ENCODE peak calls at places on chromosomes 16 and 17, in six cellular contexts. I is effector CD4-positive, alpha-beta T cell; L is stimulated activated CD4-positive, alpha-beta T cell treated with anti-CD3 and anti-CD28 coated beads, Interleukin-15, amount 100 ng/mL, for 24 hours; A is breast epithelium; R is NCI-H2107; T is AG10803. E is an unnamed sample.

GRCh38 chr17:50059759-50060273 is 3.9 kb downstream of the ITGA3 start:
- DNase-seq in I (no peak), L (no peak), A (no peak), R (no peak), T (no peak), E (no peak)

GRCh38 chr16:25966172-25967097 is 274.7 kb downstream of the HS3ST4 start:
- DNase-seq in I (no peak), L (peak), A (no peak), R (no peak), T (no peak), E (no peak)

GRCh38 chr16:23786964-23787571 is 32.2 kb downstream of the CHP2 start:
- DNase-seq in I (no peak), L (no peak), A (no peak), R (no peak), T (no peak), E (no peak)

GRCh38 chr17:77323413-77324171 is 182.8 kb downstream of the SEC14L1 start:
- DNase-seq in I (no peak), L (peak), A (peak), R (no peak), T (peak), E (peak)

GRCh38 chr16:53826658-53827057 is 122.7 kb downstream of the FTO start:
- DNase-seq in I (no peak), L (no peak), A (no peak), R (no peak), T (no peak), E (no peak)

GRCh38 chr17:54932711-54933110 is 32.1 kb downstream of the TOM1L1 start:
- DNase-seq in I (no peak), L (no peak), A (no peak), R (no peak), T (no peak), E (no peak)

GRCh38 chr17:38980455-38981217 is 13.4 kb upstream of the FBXO47 start:
- DNase-seq in I (no peak), L (no peak), A (no peak), R (no peak), T (peak), E (no peak)

GRCh38 chr17:5391678-5392077 is 27.8 kb downstream of the NUP88 start:
- DNase-seq in I (no peak), L (no peak), A (no peak), R (no peak), T (no peak), E (no peak)

GRCh38 chr16:68643847-68644246 is 1.3 kb upstream of the CDH3 start:
- DNase-seq in I (no peak), L (no peak), A (no peak), R (no peak), T (no peak), E (no peak)

GRCh38 chr16:60041671-60042070 is 1307.6 kb upstream of the GOT2 start:
- DNase-seq in I (no peak), L (no peak), A (no peak), R (no peak), T (no peak), E (no peak)

GRCh38 chr17:28253663-28254062 is 65.3 kb upstream of the TMEM97 start:
- DNase-seq in I (no peak), L (no peak), A (no peak), R (no peak), T (no peak), E (no peak)

GRCh38 chr17:74271281-74271680 is 2.8 kb upstream of the DNAI2 start:
- DNase-seq in I (no peak), L (no peak), A (no peak), R (no peak), T (no peak), E (no peak)

GRCh38 chr17:79570653-79571052 is 40.2 kb downstream of the RBFOX3 start:
- DNase-seq in I (no peak), L (no peak), A (no peak), R (no peak), T (no peak), E (no peak)

GRCh38 chr16:16031401-16031800 is 82.0 kb downstream of the ABCC1 start:
- DNase-seq in I (no peak), L (no peak), A (no peak), R (no peak), T (no peak), E (no peak)

GRCh38 chr17:80870401-80870800 is 121.2 kb upstream of the CHMP6 start:
- DNase-seq in I (no peak), L (peak), A (no peak), R (no peak), T (no peak), E (no peak)

GRCh38 chr17:45432405-45433113 is at the start of gene ARHGAP27:
- DNase-seq in I (no peak), L (peak), A (no peak), R (no peak), T (no peak), E (peak)

GRCh38 chr16:46911038-46911437 is 26.9 kb downstream of the GPT2 start:
- DNase-seq in I (no peak), L (no peak), A (no peak), R (no peak), T (no peak), E (no peak)

GRCh38 chr16:11835891-11836652 is 15.3 kb downstream of the RSL1D1 start:
- DNase-seq in I (no peak), L (no peak), A (no peak), R (no peak), T (peak), E (no peak)

GRCh38 chr17:50397111-50397918 is at the start of gene LRRC59:
- DNase-seq in I (peak), L (peak), A (peak), R (peak), T (peak), E (peak)

GRCh38 chr16:11047057-11047456 is 102.7 kb downstream of the CLEC16A start:
- DNase-seq in I (no peak), L (no peak), A (no peak), R (no peak), T (peak), E (no peak)

GRCh38 chr17:81401727-81402529 is 6.7 kb downstream of the BAHCC1 start:
- DNase-seq in I (no peak), L (no peak), A (no peak), R (no peak), T (peak), E (no peak)

GRCh38 chr17:73348018-73348823 is 36.4 kb upstream of the CDC42EP4 start:
- DNase-seq in I (no peak), L (no peak), A (no peak), R (no peak), T (no peak), E (no peak)

GRCh38 chr17:11296994-11297393 is 56.0 kb downstream of the SHISA6 start:
- DNase-seq in I (no peak), L (no peak), A (no peak), R (no peak), T (no peak), E (no peak)

GRCh38 chr17:64781394-64781793 is 119.3 kb upstream of the SMURF2 start:
- DNase-seq in I (peak), L (peak), A (peak), R (no peak), T (no peak), E (peak)

GRCh38 chr16:87198328-87198731 is 118.9 kb downstream of the C16orf95 start:
- DNase-seq in I (no peak), L (no peak), A (no peak), R (no peak), T (no peak), E (no peak)

GRCh38 chr17:67274466-67274865 is 29.5 kb upstream of the HELZ start:
- DNase-seq in I (no peak), L (no peak), A (no peak), R (no peak), T (no peak), E (no peak)

GRCh38 chr17:58402047-58402446 is 15.3 kb downstream of the RNF43 start:
- DNase-seq in I (no peak), L (peak), A (no peak), R (no peak), T (peak), E (no peak)

GRCh38 chr17:1422907-1423306 is 22.9 kb upstream of the YWHAE start:
- DNase-seq in I (no peak), L (peak), A (no peak), R (no peak), T (peak), E (no peak)

GRCh38 chr16:87369796-87370719 is 13.5 kb downstream of the FBXO31 start:
- DNase-seq in I (no peak), L (no peak), A (no peak), R (no peak), T (no peak), E (no peak)

GRCh38 chr16:51815527-51815926 is 664.5 kb upstream of the SALL1 start:
- DNase-seq in I (no peak), L (no peak), A (no peak), R (no peak), T (no peak), E (no peak)

GRCh38 chr17:19404264-19404663 is 6.8 kb upstream of the RNF112 start:
- DNase-seq in I (no peak), L (no peak), A (no peak), R (no peak), T (no peak), E (no peak)